ENCODE peak calls at places on chromosomes 13 and 19, in seven cellular contexts. T, M, Y, F, E, H and J are unnamed samples.

GRCh38 chr19:47713046-47714021 is at the start of gene EHD2:
- DNase-seq in T (peak), M (peak), Y (peak), F (peak), E (peak), H (peak), J (peak)

GRCh38 chr19:36245210-36246005 is 30.5 kb downstream of the ZNF146 start:
- DNase-seq in T (no peak), M (no peak), Y (no peak), F (no peak), E (no peak), H (no peak), J (no peak)

GRCh38 chr19:31943778-31944177 is 401.6 kb upstream of the ZNF507 start:
- DNase-seq in T (no peak), M (no peak), Y (no peak), F (no peak), E (no peak), H (no peak), J (no peak)

GRCh38 chr13:79491715-79492114 is 10.8 kb downstream of the NDFIP2 start:
- DNase-seq in T (no peak), M (peak), Y (peak), F (no peak), E (no peak), H (no peak), J (peak)

GRCh38 chr13:66111628-66112027 is 1118.5 kb downstream of the PCDH9 start:
- DNase-seq in T (no peak), M (no peak), Y (no peak), F (no peak), E (no peak), H (no peak), J (no peak)

GRCh38 chr19:18735324-18735723 is 51.8 kb downstream of the CRTC1 start:
- DNase-seq in T (no peak), M (no peak), Y (no peak), F (no peak), E (no peak), H (no peak), J (no peak)

GRCh38 chr13:101416181-101417042 is at the start of gene NALCN:
- DNase-seq in T (peak), M (peak), Y (no peak), F (peak), E (no peak), H (no peak), J (peak)

GRCh38 chr13:25752957-25753540 is 298.8 kb downstream of the SHISA2 start:
- DNase-seq in T (peak), M (peak), Y (peak), F (no peak), E (peak), H (peak), J (peak)

GRCh38 chr19:13020002-13020414 is 24.7 kb downstream of the NFIX start:
- DNase-seq in T (no peak), M (no peak), Y (no peak), F (no peak), E (no peak), H (no peak), J (no peak)

GRCh38 chr13:112894423-112894672 is 74.7 kb upstream of the MCF2L start:
- DNase-seq in T (peak), M (no peak), Y (no peak), F (no peak), E (no peak), H (no peak), J (no peak)
- H3K4me3 ChIP-seq in T (peak), M (no peak), Y (peak), F (peak), E (peak), H (peak), J (no peak)

DNA sequence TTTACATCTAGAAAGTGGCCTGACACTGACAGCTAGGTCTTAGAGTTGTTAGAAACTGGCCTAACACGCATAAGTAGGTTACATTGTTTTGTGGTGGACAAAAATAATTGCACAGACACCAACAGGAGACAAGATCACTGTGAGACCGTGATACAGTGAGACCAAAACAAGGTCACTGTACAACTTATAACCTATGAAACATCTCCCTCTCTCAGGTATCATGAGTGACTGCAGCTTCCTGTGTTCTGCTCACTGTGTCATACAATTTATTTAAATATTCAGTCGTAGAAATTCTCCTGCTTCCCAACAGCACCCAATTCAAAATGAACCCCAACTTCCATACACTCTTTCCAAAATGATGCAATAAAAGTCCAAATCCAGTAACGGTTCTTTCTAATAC is 2165.2 kb downstream of the PCDH9 start:
- DNase-seq in T (no peak), M (no peak), Y (no peak), F (no peak), E (no peak), H (no peak), J (no peak)
- TF ChIP-seq CTCF in T (no peak), M (no peak), Y (no peak), F (no peak), E (no peak), H (no peak), J (no peak)

GRCh38 chr19:19750131-19750841 is 17.4 kb upstream of the ZNF14 start:
- DNase-seq in T (no peak), M (no peak), Y (no peak), F (no peak), E (no peak), H (no peak), J (no peak)
- H3K4me3 ChIP-seq in T (no peak), M (no peak), Y (no peak), F (no peak), E (no peak), H (no peak), J (no peak)

GRCh38 chr19:15251749-15252397 is 19.6 kb upstream of the EPHX3 start:
- DNase-seq in T (peak), M (peak), Y (peak), F (peak), E (peak), H (peak), J (peak)
- TF ChIP-seq CTCF in T (peak), M (peak), Y (peak), F (peak), E (peak), H (no peak), J (peak)

DNA sequence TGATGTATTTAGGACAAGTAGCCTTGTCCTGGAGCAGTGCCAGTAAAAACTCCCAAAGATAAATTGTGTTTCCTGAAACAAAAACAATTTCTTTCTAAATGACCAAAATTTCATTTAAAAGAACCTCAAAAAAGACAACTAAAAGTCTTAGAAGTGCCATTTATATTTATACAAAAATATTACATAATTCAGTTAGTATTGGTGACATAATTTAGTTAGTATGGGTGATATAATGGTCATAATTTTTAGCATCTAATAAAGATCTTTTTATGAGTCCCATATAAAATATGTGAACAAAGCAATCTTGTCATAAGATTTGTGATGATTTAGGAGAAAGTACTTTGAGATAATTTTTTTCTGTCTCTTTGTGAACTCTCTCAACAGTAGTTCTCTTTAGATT is 76.0 kb downstream of the ELF1 start:
- DNase-seq in T (no peak), M (no peak), Y (no peak), F (no peak), E (no peak), H (no peak), J (peak)
- H3K4me3 ChIP-seq in T (no peak), M (no peak), Y (no peak), F (no peak), E (no peak), H (no peak), J (no peak)

DNA sequence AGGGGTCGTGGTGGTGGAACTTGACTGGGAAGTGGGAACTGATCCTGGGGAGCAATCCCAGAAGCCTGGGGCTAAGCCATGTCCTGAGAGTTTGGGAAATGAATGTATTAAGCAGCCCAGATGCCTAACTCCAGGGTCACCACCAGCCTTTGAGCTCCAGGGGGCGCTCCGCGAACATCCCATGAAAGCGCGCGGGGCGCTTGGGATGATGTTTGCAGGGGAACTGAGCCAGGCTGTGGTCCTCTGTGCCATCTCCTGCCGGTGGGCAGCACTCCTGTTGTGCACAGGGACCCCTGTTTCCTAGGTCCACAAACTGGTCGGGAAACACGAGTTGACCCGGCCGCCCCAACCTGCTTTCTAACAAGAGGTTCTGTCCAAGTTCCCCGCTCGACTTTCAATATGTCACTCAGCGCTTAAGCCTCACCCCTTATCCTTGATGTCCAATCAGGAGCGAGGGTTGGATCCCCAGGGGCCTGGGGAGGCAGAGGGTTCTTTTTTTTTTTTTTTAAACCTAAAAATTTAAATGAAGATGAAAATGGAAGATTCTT is 14.4 kb downstream of the LEUTX start:
- DNase-seq in T (peak), M (peak), Y (peak), F (peak), E (peak), H (peak), J (peak)
- TF ChIP-seq CTCF in T (peak), M (peak), Y (peak), F (peak), E (peak), H (peak), J (peak)

GRCh38 chr19:2503521-2504109 is 27.7 kb downstream of the GADD45B start:
- DNase-seq in T (no peak), M (peak), Y (peak), F (peak), E (no peak), H (no peak), J (peak)
- H3K4me3 ChIP-seq in T (no peak), M (no peak), Y (no peak), F (no peak), E (no peak), H (no peak), J (no peak)

GRCh38 chr13:51222510-51223283 is 499 bp downstream of the FAM124A start:
- DNase-seq in T (no peak), M (no peak), Y (no peak), F (peak), E (no peak), H (no peak), J (no peak)
- TF ChIP-seq CTCF in T (no peak), M (peak), Y (no peak), F (peak), E (no peak), H (peak), J (peak)

DNA sequence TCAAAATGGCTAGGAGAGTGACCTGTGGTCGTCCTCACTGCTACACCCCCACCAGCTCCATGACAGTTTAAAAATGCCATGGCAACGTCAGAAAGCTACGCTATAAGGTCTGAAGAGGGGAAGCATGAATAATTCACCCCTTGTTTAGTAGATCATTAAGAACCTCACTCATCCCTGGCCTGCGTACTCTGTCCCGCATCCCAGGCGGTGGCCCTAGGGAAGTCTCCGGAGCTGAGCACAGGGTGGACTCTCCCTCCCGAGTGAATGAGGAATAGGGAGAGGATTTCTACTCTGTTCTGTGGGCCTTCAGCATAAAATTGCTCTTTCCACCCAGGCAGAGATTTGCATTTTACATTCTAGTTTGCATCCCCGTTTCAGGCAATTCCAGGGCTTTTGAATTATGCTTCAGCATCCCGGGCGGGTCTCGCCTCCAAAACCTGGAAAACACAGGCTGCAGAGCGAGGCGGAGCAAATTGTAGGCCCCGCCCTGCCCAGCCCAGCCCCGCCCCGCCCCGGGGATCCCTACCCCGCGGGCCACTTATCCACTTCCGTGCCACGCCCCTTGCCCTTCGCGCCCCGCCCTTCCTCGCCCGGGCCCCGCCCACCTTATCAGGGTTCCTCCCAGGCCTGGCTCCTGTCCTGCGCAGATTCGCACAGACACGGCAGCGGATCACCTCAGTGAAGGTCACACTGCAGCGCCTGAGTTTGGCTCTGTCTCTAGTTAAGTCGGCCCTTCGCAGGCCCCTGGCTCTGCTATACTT is 7.5 kb upstream of the ZNF525 start:
- DNase-seq in T (no peak), M (no peak), Y (no peak), F (no peak), E (no peak), H (no peak), J (no peak)
- H3K4me3 ChIP-seq in T (no peak), M (no peak), Y (no peak), F (no peak), E (no peak), H (no peak), J (no peak)

GRCh38 chr13:42878721-42879120 is 97.3 kb downstream of the FAM216B start:
- DNase-seq in T (no peak), M (peak), Y (no peak), F (no peak), E (no peak), H (no peak), J (no peak)

GRCh38 chr13:42885325-42885724 is 103.9 kb downstream of the FAM216B start:
- DNase-seq in T (no peak), M (peak), Y (no peak), F (no peak), E (no peak), H (no peak), J (no peak)

GRCh38 chr13:42880241-42880640 is 98.9 kb downstream of the FAM216B start:
- DNase-seq in T (no peak), M (peak), Y (no peak), F (no peak), E (no peak), H (no peak), J (peak)

GRCh38 chr13:42883142-42883541 is 101.8 kb downstream of the FAM216B start:
- DNase-seq in T (no peak), M (peak), Y (peak), F (no peak), E (no peak), H (no peak), J (peak)

GRCh38 chr13:42883771-42884170 is 102.4 kb downstream of the FAM216B start:
- DNase-seq in T (peak), M (peak), Y (peak), F (peak), E (peak), H (no peak), J (peak)
- TF ChIP-seq CTCF in T (peak), M (peak), Y (no peak), F (no peak), E (peak), H (no peak), J (peak)